ENCODE peak calls at places on chromosomes 3 and 15, in four cellular contexts. One of them, this sample, is unnamed.

GRCh38 chr3:102225407-102226132 is 209.2 kb upstream of the ZPLD1 start:
- DNase-seq in EL: peak
- DNase-seq in NCI-H2081: peak
- DNase-seq in fibroblast of lung: peak
- DNase-seq in this sample: peak

GRCh38 chr15:100690786-100691160 is 88.4 kb downstream of the ASB7 start:
- DNase-seq in NCI-H2081: no peak
- DNase-seq in EL: no peak
- DNase-seq in fibroblast of lung: no peak
- DNase-seq in this sample: no peak

GRCh38 chr3:193897288-193897687 is 238.7 kb upstream of the HES1 start:
- DNase-seq in fibroblast of lung: no peak
- DNase-seq in NCI-H2081: no peak
- DNase-seq in EL: no peak
- DNase-seq in this sample: no peak

GRCh38 chr3:126131881-126132750 is 48.2 kb upstream of the SLC41A3 start:
- DNase-seq in EL: no peak
- DNase-seq in fibroblast of lung: no peak
- DNase-seq in NCI-H2081: no peak
- DNase-seq in this sample: no peak

GRCh38 chr15:73982251-73982962 is 9.7 kb downstream of the STOML1 start:
- DNase-seq in EL: peak
- DNase-seq in NCI-H2081: no peak
- DNase-seq in fibroblast of lung: peak
- DNase-seq in this sample: no peak

GRCh38 chr3:192901435-192901834 is 16.2 kb downstream of the MB21D2 start:
- DNase-seq in NCI-H2081: no peak
- DNase-seq in EL: peak
- DNase-seq in fibroblast of lung: peak
- DNase-seq in this sample: no peak

GRCh38 chr3:120855665-120856437 is 52.2 kb upstream of the STXBP5L start:
- DNase-seq in NCI-H2081: no peak
- DNase-seq in fibroblast of lung: peak
- DNase-seq in EL: peak
- DNase-seq in this sample: no peak

GRCh38 chr15:92000709-92001108 is 147.2 kb downstream of the SLCO3A1 start:
- DNase-seq in NCI-H2081: peak
- DNase-seq in EL: no peak
- DNase-seq in fibroblast of lung: no peak
- DNase-seq in this sample: peak

GRCh38 chr3:57689367-57690053 is 3.4 kb downstream of the DENND6A start:
- DNase-seq in fibroblast of lung: no peak
- DNase-seq in EL: no peak
- DNase-seq in NCI-H2081: no peak
- DNase-seq in this sample: no peak

GRCh38 chr3:114550155-114550554 is 256.3 kb downstream of the TIGIT start:
- DNase-seq in fibroblast of lung: peak
- DNase-seq in EL: peak
- DNase-seq in NCI-H2081: no peak
- DNase-seq in this sample: no peak

GRCh38 chr3:187186801-187187421 is 10.4 kb upstream of the RTP1 start:
- DNase-seq in NCI-H2081: no peak
- DNase-seq in fibroblast of lung: peak
- DNase-seq in EL: peak
- DNase-seq in this sample: no peak

GRCh38 chr3:108406661-108407206 is 103.7 kb downstream of the MYH15 start:
- DNase-seq in EL: peak
- DNase-seq in fibroblast of lung: peak
- DNase-seq in NCI-H2081: peak
- DNase-seq in this sample: peak

GRCh38 chr3:42120866-42121265 is 29.7 kb downstream of the TRAK1 start:
- DNase-seq in fibroblast of lung: peak
- DNase-seq in EL: no peak
- DNase-seq in NCI-H2081: no peak
- DNase-seq in this sample: no peak

GRCh38 chr3:105844713-105845112 is 24.1 kb downstream of the CBLB start:
- DNase-seq in NCI-H2081: no peak
- DNase-seq in fibroblast of lung: no peak
- DNase-seq in EL: no peak
- DNase-seq in this sample: no peak

This sample was measured in COR-L47.